ENCODE peak calls at places on chromosomes 5 and 9, in seven cellular contexts. One of them, this sample, is unnamed.
A peak's percentile ranks its signal among the peaks of the same experiment; 100 is the strongest.

GRCh38 chr9:93266521-93267001 is 82.6 kb downstream of the WNK2 start:
- DNase-seq in H1: no peak
- DNase-seq in GM12878: no peak
- DNase-seq in GM12892: no peak
- DNase-seq in K562: no peak
- DNase-seq in HepG2: no peak
- DNase-seq in GM12891: no peak
- DNase-seq in this sample: peak; percentile 12

GRCh38 chr5:180844432-180844831 is 16.6 kb downstream of the ZFP62 start:
- DNase-seq in H1: no peak
- DNase-seq in GM12878: no peak
- DNase-seq in GM12892: no peak
- DNase-seq in K562: no peak
- DNase-seq in HepG2: no peak
- DNase-seq in GM12891: no peak
- DNase-seq in this sample: no peak

GRCh38 chr9:113985968-113986585 is 92.0 kb downstream of the AMBP start:
- DNase-seq in H1: no peak
- DNase-seq in GM12878: no peak
- DNase-seq in GM12892: no peak
- DNase-seq in K562: peak; percentile 18
- DNase-seq in HepG2: no peak
- DNase-seq in GM12891: no peak
- DNase-seq in this sample: no peak

GRCh38 chr9:15572200-15572599 is 19.4 kb downstream of the CCDC171 start:
- DNase-seq in H1: no peak
- DNase-seq in GM12878: no peak
- DNase-seq in GM12892: no peak
- DNase-seq in K562: no peak
- DNase-seq in HepG2: no peak
- DNase-seq in GM12891: no peak
- DNase-seq in this sample: no peak

GRCh38 chr9:8389531-8389930 is 590.0 kb upstream of the DMAC1 start:
- DNase-seq in H1: no peak
- DNase-seq in GM12878: no peak
- DNase-seq in GM12892: no peak
- DNase-seq in K562: no peak
- DNase-seq in HepG2: no peak
- DNase-seq in GM12891: no peak
- DNase-seq in this sample: no peak

GRCh38 chr9:69637801-69638200 is 34.4 kb downstream of the APBA1 start:
- DNase-seq in H1: no peak
- DNase-seq in GM12878: no peak
- DNase-seq in GM12892: no peak
- DNase-seq in K562: no peak
- DNase-seq in HepG2: no peak
- DNase-seq in GM12891: no peak
- DNase-seq in this sample: no peak

GRCh38 chr9:110206388-110206787 is 1.6 kb downstream of the C9orf152 start:
- DNase-seq in H1: no peak
- DNase-seq in GM12878: no peak
- DNase-seq in GM12892: no peak
- DNase-seq in K562: no peak
- DNase-seq in HepG2: no peak
- DNase-seq in GM12891: no peak
- DNase-seq in this sample: no peak

GRCh38 chr5:91652678-91653077 is 269.6 kb upstream of the ARRDC3 start:
- DNase-seq in H1: no peak
- DNase-seq in GM12878: no peak
- DNase-seq in GM12892: no peak
- DNase-seq in K562: no peak
- DNase-seq in HepG2: no peak
- DNase-seq in GM12891: no peak
- DNase-seq in this sample: no peak

GRCh38 chr9:126248680-126249079 is 77.9 kb upstream of the MVB12B start:
- DNase-seq in H1: no peak
- DNase-seq in GM12878: no peak
- DNase-seq in GM12892: no peak
- DNase-seq in K562: no peak
- DNase-seq in HepG2: no peak
- DNase-seq in GM12891: no peak
- DNase-seq in this sample: no peak

GRCh38 chr9:116276651-116277121 is 123.1 kb downstream of the PAPPA start:
- DNase-seq in H1: no peak
- DNase-seq in GM12878: no peak
- DNase-seq in GM12892: no peak
- DNase-seq in K562: no peak
- DNase-seq in HepG2: no peak
- DNase-seq in GM12891: no peak
- DNase-seq in this sample: no peak

GRCh38 chr9:34195143-34195542 is 16.3 kb downstream of the UBAP1 start:
- DNase-seq in H1: no peak
- DNase-seq in GM12878: no peak
- DNase-seq in GM12892: no peak
- DNase-seq in K562: no peak
- DNase-seq in HepG2: no peak
- DNase-seq in GM12891: no peak
- DNase-seq in this sample: no peak

GRCh38 chr9:34187891-34188240 is 9.0 kb downstream of the UBAP1 start:
- DNase-seq in H1: no peak
- DNase-seq in GM12878: no peak
- DNase-seq in GM12892: no peak
- DNase-seq in K562: no peak
- DNase-seq in HepG2: no peak
- DNase-seq in GM12891: no peak
- DNase-seq in this sample: no peak

GRCh38 chr9:34185778-34186551 is 7.1 kb downstream of the UBAP1 start:
- DNase-seq in H1: no peak
- DNase-seq in GM12878: peak; percentile 51
- DNase-seq in GM12892: no peak
- DNase-seq in K562: peak; percentile 44
- DNase-seq in HepG2: no peak
- DNase-seq in GM12891: peak; percentile 25
- DNase-seq in this sample: no peak

DNA sequence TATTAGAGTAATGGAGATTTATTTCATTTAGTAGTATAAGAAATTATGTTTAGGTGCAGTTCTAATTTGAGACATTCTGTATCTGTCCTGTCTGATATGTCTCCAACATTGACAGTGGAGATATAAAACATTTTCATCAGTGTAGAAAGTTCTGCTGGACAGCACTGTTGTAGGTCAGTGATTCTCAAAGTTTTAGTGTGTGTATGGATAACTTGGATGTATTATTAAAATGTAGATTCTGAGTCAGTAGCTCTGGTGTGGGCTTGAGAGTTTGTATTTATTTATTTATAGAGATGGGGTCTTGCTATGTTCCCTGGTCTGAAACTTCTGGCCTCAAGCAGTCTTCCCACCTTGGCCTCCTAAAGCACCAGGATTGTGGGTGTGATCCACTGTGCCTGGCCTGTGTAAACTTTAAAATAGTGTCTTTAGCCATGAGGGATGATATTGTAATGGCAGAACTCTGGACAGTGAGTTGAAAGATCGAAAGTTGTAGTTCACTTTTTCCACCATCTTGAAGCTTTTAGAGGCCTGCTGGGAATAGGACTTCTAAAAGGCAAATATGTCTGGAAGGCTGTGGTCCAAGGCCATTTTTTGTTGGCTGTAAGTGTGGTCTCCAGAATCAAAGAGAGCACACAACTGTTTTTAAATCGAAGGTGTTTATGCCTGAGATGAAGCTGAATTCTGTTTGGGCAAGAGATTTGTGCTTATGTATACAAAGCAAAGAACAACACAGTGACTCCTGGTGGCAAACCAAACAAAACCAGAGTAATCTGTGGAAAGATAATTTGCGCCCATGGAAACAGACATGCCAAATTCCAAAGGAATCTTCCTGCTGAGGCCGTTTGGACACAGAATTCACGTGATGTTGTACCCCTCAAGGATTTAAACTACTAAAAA is 12.4 kb downstream of the UBAP1 start:
- DNase-seq in H1: no peak
- DNase-seq in GM12878: no peak
- DNase-seq in GM12892: no peak
- DNase-seq in K562: no peak
- DNase-seq in HepG2: peak; percentile 73
- DNase-seq in GM12891: no peak
- DNase-seq in this sample: no peak
- TF ChIP-seq TAF1 in H1: no peak
- TF ChIP-seq TAF1 in GM12878: no peak
- TF ChIP-seq TAF1 in GM12892: no peak
- TF ChIP-seq TAF1 in K562: no peak
- TF ChIP-seq TAF1 in HepG2: no peak
- TF ChIP-seq TAF1 in GM12891: no peak
- TF ChIP-seq TAF1 in this sample: no peak

DNA sequence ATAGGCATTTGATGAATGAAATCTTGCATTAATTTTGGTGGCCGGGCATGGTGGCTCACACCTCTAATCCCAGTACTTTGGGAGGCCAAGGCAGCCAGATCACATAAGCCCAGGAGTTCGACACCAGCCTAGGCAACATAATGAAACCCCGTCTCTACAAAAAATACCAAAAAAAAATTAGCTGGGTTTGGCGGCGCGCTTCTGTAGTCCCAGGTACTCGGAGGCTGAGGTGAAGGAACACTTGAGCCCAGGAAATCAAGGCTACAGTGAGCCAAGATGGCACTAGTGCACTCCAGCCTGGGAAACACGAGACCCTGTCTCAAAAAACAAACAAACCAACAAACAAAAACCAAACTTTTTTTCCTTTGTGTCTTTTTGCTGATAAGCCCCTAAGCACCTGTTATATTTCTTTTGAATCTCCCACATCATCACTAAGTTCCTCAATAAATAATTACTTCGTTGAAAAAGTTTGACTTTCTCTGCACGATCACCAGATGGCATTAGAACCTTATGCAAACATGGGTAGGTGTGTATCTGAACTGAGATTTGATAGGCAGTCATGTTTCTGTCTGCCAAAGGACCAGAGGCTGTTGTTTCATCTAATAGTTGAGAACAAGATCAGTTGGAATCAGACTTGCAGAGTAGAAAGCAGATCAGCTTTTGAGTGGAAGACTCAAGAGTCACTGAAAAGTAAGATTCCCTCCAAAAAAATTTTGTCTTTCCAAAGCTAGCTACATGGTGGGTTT is 5.5 kb upstream of the MATR3 start:
- DNase-seq in H1: no peak
- DNase-seq in GM12878: no peak
- DNase-seq in GM12892: no peak
- DNase-seq in K562: no peak
- DNase-seq in HepG2: no peak
- DNase-seq in GM12891: no peak
- DNase-seq in this sample: no peak
- TF ChIP-seq TAF1 in H1: no peak
- TF ChIP-seq TAF1 in GM12878: no peak
- TF ChIP-seq TAF1 in GM12892: no peak
- TF ChIP-seq TAF1 in K562: no peak
- TF ChIP-seq TAF1 in HepG2: no peak
- TF ChIP-seq TAF1 in GM12891: no peak
- TF ChIP-seq TAF1 in this sample: no peak

GRCh38 chr5:111774525-111774924 is 17.5 kb upstream of the NREP start:
- DNase-seq in H1: no peak
- DNase-seq in GM12878: no peak
- DNase-seq in GM12892: no peak
- DNase-seq in K562: no peak
- DNase-seq in HepG2: no peak
- DNase-seq in GM12891: no peak
- DNase-seq in this sample: no peak

GRCh38 chr5:111776903-111777302 is 19.9 kb upstream of the NREP start:
- DNase-seq in H1: no peak
- DNase-seq in GM12878: no peak
- DNase-seq in GM12892: no peak
- DNase-seq in K562: no peak
- DNase-seq in HepG2: no peak
- DNase-seq in GM12891: no peak
- DNase-seq in this sample: no peak

GRCh38 chr5:111775224-111775623 is 18.2 kb upstream of the NREP start:
- DNase-seq in H1: no peak
- DNase-seq in GM12878: no peak
- DNase-seq in GM12892: no peak
- DNase-seq in K562: no peak
- DNase-seq in HepG2: no peak
- DNase-seq in GM12891: no peak
- DNase-seq in this sample: no peak

GRCh38 chr5:111777382-111777781 is 20.4 kb upstream of the NREP start:
- DNase-seq in H1: no peak
- DNase-seq in GM12878: no peak
- DNase-seq in GM12892: no peak
- DNase-seq in K562: no peak
- DNase-seq in HepG2: no peak
- DNase-seq in GM12891: no peak
- DNase-seq in this sample: no peak

DNA sequence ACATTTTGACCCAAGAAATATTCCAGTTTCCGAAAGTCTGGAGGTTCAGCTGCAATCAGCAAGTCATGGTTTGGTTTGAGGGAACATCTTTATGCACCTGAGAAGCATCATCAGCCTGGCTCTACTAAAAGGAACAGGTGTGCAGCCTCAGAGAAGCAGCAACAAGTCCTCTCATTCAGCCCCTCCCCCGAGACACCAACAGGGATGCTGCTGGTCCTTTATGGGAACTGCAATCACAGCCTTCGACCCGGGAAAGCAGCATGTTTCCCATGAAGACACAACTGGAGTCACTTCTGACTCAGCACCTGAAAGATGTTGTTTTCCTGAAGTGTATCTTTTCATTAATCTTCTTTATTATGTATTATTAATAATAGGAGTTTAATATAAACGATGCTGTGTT is 15.5 kb upstream of the NREP start:
- DNase-seq in H1: no peak
- DNase-seq in GM12878: no peak
- DNase-seq in GM12892: no peak
- DNase-seq in K562: no peak
- DNase-seq in HepG2: no peak
- DNase-seq in GM12891: no peak
- DNase-seq in this sample: no peak
- TF ChIP-seq TAF1 in H1: no peak
- TF ChIP-seq TAF1 in GM12878: no peak
- TF ChIP-seq TAF1 in GM12892: no peak
- TF ChIP-seq TAF1 in K562: no peak
- TF ChIP-seq TAF1 in HepG2: no peak
- TF ChIP-seq TAF1 in GM12891: no peak
- TF ChIP-seq TAF1 in this sample: no peak

GRCh38 chr5:150347003-150347402 is 10.5 kb upstream of the TCOF1 start:
- DNase-seq in H1: no peak
- DNase-seq in GM12878: no peak
- DNase-seq in GM12892: no peak
- DNase-seq in K562: no peak
- DNase-seq in HepG2: no peak
- DNase-seq in GM12891: no peak
- DNase-seq in this sample: no peak

GRCh38 chr5:150349681-150350275 is 7.7 kb upstream of the TCOF1 start:
- DNase-seq in H1: no peak
- DNase-seq in GM12878: no peak
- DNase-seq in GM12892: no peak
- DNase-seq in K562: no peak
- DNase-seq in HepG2: no peak
- DNase-seq in GM12891: no peak
- DNase-seq in this sample: no peak

GRCh38 chr5:150352531-150353394 is 4.7 kb upstream of the TCOF1 start:
- DNase-seq in H1: peak; percentile 17
- DNase-seq in GM12878: no peak
- DNase-seq in GM12892: no peak
- DNase-seq in K562: no peak
- DNase-seq in HepG2: no peak
- DNase-seq in GM12891: no peak
- DNase-seq in this sample: no peak

GRCh38 chr5:150353395-150353675 is 4.2 kb upstream of the TCOF1 start:
- DNase-seq in H1: no peak
- DNase-seq in GM12878: no peak
- DNase-seq in GM12892: no peak
- DNase-seq in K562: no peak
- DNase-seq in HepG2: no peak
- DNase-seq in GM12891: no peak
- DNase-seq in this sample: no peak

GRCh38 chr5:150350524-150351344 is 6.8 kb upstream of the TCOF1 start:
- DNase-seq in H1: peak; percentile 62
- DNase-seq in GM12878: peak; percentile 13
- DNase-seq in GM12892: peak; percentile 51
- DNase-seq in K562: peak; percentile 84
- DNase-seq in HepG2: peak; percentile 91
- DNase-seq in GM12891: peak; percentile 47
- DNase-seq in this sample: peak; percentile 82
- TF ChIP-seq TAF1 in H1: no peak
- TF ChIP-seq TAF1 in GM12878: no peak
- TF ChIP-seq TAF1 in GM12892: no peak
- TF ChIP-seq TAF1 in K562: no peak
- TF ChIP-seq TAF1 in HepG2: no peak
- TF ChIP-seq TAF1 in GM12891: no peak
- TF ChIP-seq TAF1 in this sample: no peak